ENCODE peak calls at places on chromosome 4, in ten cellular contexts. T is endothelial cell of umbilical vein; X is brain microvascular endothelial cell; A is esophagus muscularis mucosa; H is ovary; G is CD8-positive, alpha-beta memory T cell; N is spleen; U is uterus; B is stomach; W is heart left ventricle. I is an unnamed sample.

GRCh38 chr4:124697441-124697840 is 15.1 kb downstream of the ANKRD50 start:
- DNase-seq in T (no peak), X (no peak), A (no peak), H (no peak), G (no peak), N (no peak), U (no peak), B (no peak), W (no peak), I (no peak)

GRCh38 chr4:128863314-128864075 is 54.0 kb downstream of the JADE1 start:
- DNase-seq in T (peak), X (peak), A (no peak), H (peak), G (peak), N (peak), U (peak), B (peak), W (peak), I (peak)

GRCh38 chr4:99855677-99856076 is 38.5 kb downstream of the LAMTOR3 start:
- DNase-seq in T (no peak), X (no peak), A (no peak), H (no peak), G (no peak), N (no peak), U (no peak), B (no peak), W (no peak), I (no peak)

GRCh38 chr4:130714006-130714405 is 1618.1 kb downstream of the C4orf33 start:
- DNase-seq in T (no peak), X (no peak), A (no peak), H (no peak), G (no peak), N (no peak), U (no peak), B (no peak), W (no peak), I (no peak)

GRCh38 chr4:1980561-1981041 is 28.2 kb downstream of the NELFA start:
- DNase-seq in T (no peak), X (no peak), A (no peak), H (no peak), G (no peak), N (peak), U (no peak), B (no peak), W (no peak), I (no peak)

GRCh38 chr4:688695-689497 is at the start of gene SLC49A3:
- DNase-seq in T (no peak), X (no peak), A (no peak), H (no peak), G (no peak), N (peak), U (no peak), B (peak), W (peak), I (no peak)

GRCh38 chr4:183370786-183371185 is 48.6 kb upstream of the CLDN24 start:
- DNase-seq in T (no peak), X (no peak), A (no peak), H (no peak), G (no peak), N (no peak), U (no peak), B (no peak), W (no peak), I (no peak)

GRCh38 chr4:109977854-109978501 is 65.3 kb downstream of the EGF start:
- DNase-seq in T (peak), X (peak), A (no peak), H (no peak), G (no peak), N (no peak), U (no peak), B (no peak), W (no peak), I (peak)

GRCh38 chr4:120809518-120809917 is 113.0 kb downstream of the PRDM5 start:
- DNase-seq in T (no peak), X (no peak), A (no peak), H (no peak), G (no peak), N (no peak), U (no peak), B (no peak), W (no peak), I (no peak)

GRCh38 chr4:138200236-138200590 is 41.9 kb downstream of the SLC7A11 start:
- DNase-seq in T (no peak), X (no peak), A (no peak), H (no peak), G (no peak), N (no peak), U (no peak), B (no peak), W (no peak), I (no peak)

GRCh38 chr4:26787461-26788340 is 72.9 kb upstream of the STIM2 start:
- DNase-seq in T (peak), X (peak), A (no peak), H (peak), G (no peak), N (peak), U (peak), B (peak), W (peak), I (peak)

GRCh38 chr4:151358266-151358665 is 32.9 kb upstream of the SH3D19 start:
- DNase-seq in T (no peak), X (no peak), A (no peak), H (no peak), G (no peak), N (no peak), U (no peak), B (no peak), W (no peak), I (no peak)

GRCh38 chr4:23364167-23364566 is 525.7 kb downstream of the PPARGC1A start:
- DNase-seq in T (no peak), X (no peak), A (no peak), H (no peak), G (no peak), N (no peak), U (no peak), B (no peak), W (no peak), I (no peak)

GRCh38 chr4:182170417-182170935 is 72.7 kb upstream of the TENM3 start:
- DNase-seq in T (no peak), X (no peak), A (no peak), H (no peak), G (no peak), N (no peak), U (no peak), B (no peak), W (no peak), I (no peak)

GRCh38 chr4:152243890-152244595 is 291.8 kb downstream of the FBXW7 start:
- DNase-seq in T (peak), X (peak), A (peak), H (no peak), G (no peak), N (no peak), U (peak), B (no peak), W (no peak), I (no peak)

GRCh38 chr4:150457802-150458201 is 124.1 kb upstream of the MAB21L2 start:
- DNase-seq in T (no peak), X (no peak), A (no peak), H (no peak), G (no peak), N (no peak), U (no peak), B (no peak), W (no peak), I (no peak)

GRCh38 chr4:84726356-84726755 is 143.4 kb downstream of the CDS1 start:
- DNase-seq in T (no peak), X (no peak), A (no peak), H (no peak), G (no peak), N (no peak), U (no peak), B (no peak), W (no peak), I (no peak)

GRCh38 chr4:2292679-2293108 is 30.8 kb upstream of the MXD4 start:
- DNase-seq in T (no peak), X (no peak), A (no peak), H (no peak), G (no peak), N (no peak), U (no peak), B (no peak), W (no peak), I (no peak)

GRCh38 chr4:11446156-11446811 is 17.6 kb upstream of the HS3ST1 start:
- DNase-seq in T (peak), X (peak), A (peak), H (no peak), G (no peak), N (no peak), U (no peak), B (no peak), W (no peak), I (no peak)

GRCh38 chr4:180234730-180235129 is 2008.5 kb upstream of the TENM3 start:
- DNase-seq in T (no peak), X (no peak), A (no peak), H (no peak), G (no peak), N (no peak), U (no peak), B (no peak), W (no peak), I (no peak)

GRCh38 chr4:105624530-105624929 is 72.1 kb downstream of the ARHGEF38 start:
- DNase-seq in T (no peak), X (peak), A (no peak), H (no peak), G (no peak), N (no peak), U (no peak), B (peak), W (no peak), I (no peak)

GRCh38 chr4:153421980-153422379 is 44.2 kb upstream of the TMEM131L start:
- DNase-seq in T (no peak), X (no peak), A (no peak), H (no peak), G (no peak), N (no peak), U (no peak), B (no peak), W (no peak), I (no peak)

GRCh38 chr4:151276787-151277557 is at the start of gene PRSS48:
- DNase-seq in T (peak), X (peak), A (no peak), H (peak), G (no peak), N (no peak), U (no peak), B (peak), W (peak), I (peak)

GRCh38 chr4:20445933-20446723 is 194.4 kb downstream of the SLIT2 start:
- DNase-seq in T (no peak), X (no peak), A (no peak), H (no peak), G (no peak), N (no peak), U (no peak), B (no peak), W (no peak), I (no peak)

GRCh38 chr4:130056286-130056685 is 960.3 kb downstream of the C4orf33 start:
- DNase-seq in T (no peak), X (no peak), A (no peak), H (no peak), G (no peak), N (no peak), U (no peak), B (no peak), W (no peak), I (no peak)

GRCh38 chr4:135371137-135371536 is 1169.5 kb upstream of the PABPC4L start:
- DNase-seq in T (no peak), X (no peak), A (no peak), H (no peak), G (no peak), N (no peak), U (no peak), B (no peak), W (no peak), I (no peak)

GRCh38 chr4:104615496-104615895 is 120.8 kb upstream of the CXXC4 start:
- DNase-seq in T (no peak), X (no peak), A (no peak), H (no peak), G (no peak), N (no peak), U (no peak), B (no peak), W (no peak), I (no peak)

GRCh38 chr4:13921805-13922204 is 294.3 kb upstream of the BOD1L1 start:
- DNase-seq in T (no peak), X (no peak), A (no peak), H (no peak), G (no peak), N (no peak), U (no peak), B (no peak), W (no peak), I (no peak)

GRCh38 chr4:73853246-73853704 is at the start of gene PF4V1:
- DNase-seq in T (peak), X (no peak), A (no peak), H (no peak), G (no peak), N (peak), U (no peak), B (peak), W (no peak), I (no peak)

GRCh38 chr4:84809946-84810345 is 156.5 kb downstream of the WDFY3 start:
- DNase-seq in T (no peak), X (no peak), A (no peak), H (no peak), G (no peak), N (no peak), U (no peak), B (no peak), W (no peak), I (no peak)

DNA sequence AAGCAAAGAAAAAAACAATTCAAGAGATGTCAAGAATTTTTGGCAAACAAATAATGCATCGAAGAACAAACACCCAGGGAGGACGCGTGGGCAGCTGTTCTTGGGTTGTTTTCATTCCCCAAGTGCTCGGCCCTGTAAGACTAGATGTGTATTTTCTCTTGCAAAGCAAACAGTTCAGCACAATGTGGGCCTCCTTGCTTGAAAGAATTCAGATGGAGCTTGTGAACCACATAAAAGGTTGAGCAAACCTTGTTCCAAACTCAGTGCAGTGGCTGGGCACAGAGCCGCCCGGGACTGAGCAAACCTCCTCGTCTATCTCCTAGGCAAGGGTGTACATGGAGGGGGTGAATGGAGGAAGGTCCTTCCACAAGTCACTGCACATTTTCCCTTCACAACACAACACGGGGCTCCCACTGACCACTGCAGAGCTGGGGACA is 82.4 kb downstream of the HTRA3 start:
- DNase-seq in T (no peak), X (peak), A (no peak), H (peak), G (no peak), N (no peak), U (peak), B (peak), W (no peak), I (no peak)
- H3K27ac ChIP-seq in T (no peak), X (no peak), A (no peak), H (peak), G (no peak), N (no peak), U (peak), B (peak), W (peak), I (no peak)

GRCh38 chr4:122909683-122910082 is 12.7 kb downstream of the NUDT6 start:
- DNase-seq in T (no peak), X (no peak), A (no peak), H (no peak), G (no peak), N (no peak), U (no peak), B (no peak), W (no peak), I (no peak)

GRCh38 chr4:122912810-122913575 is 9.4 kb downstream of the NUDT6 start:
- DNase-seq in T (peak), X (no peak), A (no peak), H (no peak), G (no peak), N (no peak), U (no peak), B (no peak), W (no peak), I (no peak)

GRCh38 chr4:122903766-122904165 is 18.6 kb downstream of the NUDT6 start:
- DNase-seq in T (no peak), X (no peak), A (no peak), H (no peak), G (no peak), N (no peak), U (no peak), B (no peak), W (no peak), I (no peak)

GRCh38 chr4:122911588-122911987 is 10.8 kb downstream of the NUDT6 start:
- DNase-seq in T (no peak), X (no peak), A (no peak), H (no peak), G (no peak), N (no peak), U (no peak), B (no peak), W (no peak), I (no peak)

GRCh38 chr4:122908223-122908622 is 14.2 kb downstream of the NUDT6 start:
- DNase-seq in T (no peak), X (no peak), A (no peak), H (no peak), G (no peak), N (no peak), U (no peak), B (no peak), W (no peak), I (no peak)
- H3K27ac ChIP-seq in T (no peak), X (no peak), A (no peak), H (no peak), G (no peak), N (no peak), U (no peak), B (no peak), W (no peak), I (no peak)

DNA sequence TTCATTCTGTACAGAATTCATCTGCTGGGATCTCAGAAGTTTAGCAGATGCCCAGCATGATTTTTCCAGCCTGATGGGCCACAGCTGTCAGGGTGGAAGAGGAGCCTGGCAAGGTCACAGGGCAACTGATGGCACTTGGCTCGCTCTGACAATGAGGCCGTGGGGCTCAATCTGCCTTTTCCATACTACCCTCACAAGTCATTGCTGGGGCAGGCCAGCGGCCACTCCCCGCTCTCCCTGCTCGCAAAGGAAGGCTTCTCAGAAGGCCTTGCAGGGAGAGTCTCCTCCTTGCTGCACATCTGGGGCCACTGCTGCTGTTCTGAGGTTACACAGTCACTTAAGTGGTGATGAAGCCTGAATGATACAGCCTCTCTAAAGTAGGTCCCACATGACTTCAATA is 349.1 kb downstream of the NR3C2 start:
- DNase-seq in T (no peak), X (no peak), A (peak), H (no peak), G (no peak), N (no peak), U (no peak), B (no peak), W (no peak), I (no peak)
- H3K27ac ChIP-seq in T (no peak), X (no peak), A (no peak), H (no peak), G (no peak), N (no peak), U (no peak), B (no peak), W (no peak), I (no peak)

DNA sequence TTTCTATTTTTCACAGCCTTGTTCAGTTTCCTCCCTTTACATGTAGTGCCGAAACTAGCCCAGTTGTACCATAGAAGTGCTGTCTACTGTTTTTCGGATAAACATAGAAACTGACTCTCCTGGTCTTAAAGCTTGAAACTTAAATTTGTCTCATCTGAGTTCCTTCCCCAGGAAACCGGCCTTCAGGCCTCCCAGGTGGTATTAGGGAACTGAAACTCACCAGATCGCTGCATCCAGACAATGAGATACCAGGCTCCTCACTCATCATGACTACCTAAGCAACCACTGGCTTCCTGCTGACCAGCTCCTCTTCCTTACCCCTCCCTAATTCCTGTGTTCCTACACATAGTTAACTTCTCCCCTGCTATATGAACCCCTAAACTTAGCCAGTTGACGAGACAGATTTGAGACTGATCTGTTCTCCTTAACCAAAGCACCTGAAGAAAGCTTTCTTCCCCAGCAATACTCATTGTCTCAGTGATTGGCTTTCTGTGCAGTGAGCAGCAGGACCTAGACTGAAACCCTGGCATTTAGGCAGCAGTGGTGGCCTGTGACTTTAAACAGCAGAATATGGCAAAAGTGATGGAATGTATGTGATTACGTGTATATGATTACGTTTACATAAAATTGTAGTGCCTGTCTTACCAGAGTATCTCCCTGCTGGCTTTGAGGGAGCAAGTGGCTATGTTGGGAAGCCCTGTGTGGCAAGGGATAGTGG is 959.1 kb upstream of the LCORL start:
- DNase-seq in T (no peak), X (no peak), A (no peak), H (no peak), G (no peak), N (no peak), U (no peak), B (no peak), W (no peak), I (peak)
- H3K27ac ChIP-seq in T (no peak), X (no peak), A (no peak), H (no peak), G (no peak), N (no peak), U (no peak), B (no peak), W (no peak), I (no peak)

DNA sequence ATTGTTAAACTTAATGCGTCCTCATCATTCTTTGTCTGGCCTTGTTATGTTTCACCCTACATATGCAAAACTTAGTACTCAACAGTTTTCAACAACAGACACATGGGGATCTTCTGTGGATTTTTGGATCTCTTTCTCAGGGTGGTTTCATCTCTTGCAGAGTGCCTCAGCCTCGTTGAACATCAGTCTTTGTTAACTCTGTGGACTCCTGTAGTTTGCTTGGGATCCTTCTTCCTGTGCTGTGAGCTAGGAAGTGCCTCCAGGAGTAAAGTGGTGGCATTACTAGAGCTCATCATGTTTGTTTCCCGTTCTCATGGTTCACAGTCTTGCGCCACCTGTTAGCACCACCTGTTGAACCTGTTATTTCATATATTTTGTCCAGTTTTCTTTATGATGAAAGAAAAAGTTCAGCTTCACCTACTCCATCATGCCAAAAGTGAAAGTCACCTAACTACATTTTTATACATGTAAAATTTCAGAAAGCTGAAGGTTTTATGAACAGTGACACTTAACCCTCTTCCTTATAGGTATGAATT is 27.5 kb upstream of the NDUFC1 start:
- DNase-seq in T (no peak), X (no peak), A (no peak), H (no peak), G (no peak), N (no peak), U (no peak), B (no peak), W (no peak), I (no peak)
- H3K27ac ChIP-seq in T (no peak), X (no peak), A (no peak), H (no peak), G (no peak), N (no peak), U (no peak), B (no peak), W (no peak), I (no peak)